ENCODE peak calls at places on chromosomes 6 and 20, in six cellular contexts. Z, R, N, U, G and J are unnamed samples.

GRCh38 chr6:126786262-126786661 is 332.2 kb upstream of the RSPO3 start:
- DNase-seq in Z (no peak), R (no peak), N (no peak), U (peak), G (peak), J (no peak)

GRCh38 chr20:49110767-49111694 is 64.9 kb downstream of the CSE1L start:
- DNase-seq in Z (no peak), R (no peak), N (no peak), U (no peak), G (no peak), J (no peak)

GRCh38 chr6:7566617-7567173 is 23.3 kb upstream of the SNRNP48 start:
- DNase-seq in Z (no peak), R (no peak), N (no peak), U (no peak), G (no peak), J (no peak)

GRCh38 chr6:137150072-137150471 is 23.4 kb downstream of the IL22RA2 start:
- DNase-seq in Z (no peak), R (peak), N (no peak), U (no peak), G (no peak), J (no peak)

GRCh38 chr20:22453244-22454080 is 130.9 kb downstream of the FOXA2 start:
- DNase-seq in Z (peak), R (no peak), N (no peak), U (no peak), G (peak), J (peak)

GRCh38 chr6:29763491-29764289 is 40.5 kb downstream of the HLA-F start:
- DNase-seq in Z (no peak), R (no peak), N (no peak), U (peak), G (peak), J (no peak)

GRCh38 chr20:10611357-10611756 is 62.4 kb downstream of the JAG1 start:
- DNase-seq in Z (no peak), R (peak), N (no peak), U (peak), G (peak), J (peak)

GRCh38 chr20:44200371-44200770 is 10.2 kb downstream of the OSER1 start:
- DNase-seq in Z (no peak), R (no peak), N (no peak), U (peak), G (no peak), J (no peak)

GRCh38 chr20:49766979-49767419 is 45.6 kb upstream of the SLC9A8 start:
- DNase-seq in Z (no peak), R (peak), N (no peak), U (no peak), G (no peak), J (no peak)

GRCh38 chr6:106466211-106466610 is 105.7 kb downstream of the CRYBG1 start:
- DNase-seq in Z (no peak), R (no peak), N (no peak), U (no peak), G (no peak), J (no peak)

GRCh38 chr6:89997456-89998445 is 103.5 kb downstream of the GJA10 start:
- DNase-seq in Z (no peak), R (no peak), N (no peak), U (no peak), G (peak), J (no peak)

GRCh38 chr6:118697554-118697953 is 46.2 kb upstream of the CEP85L start:
- DNase-seq in Z (no peak), R (no peak), N (no peak), U (no peak), G (no peak), J (no peak)

GRCh38 chr6:138818496-138819194 is 22.8 kb downstream of the ECT2L start:
- DNase-seq in Z (no peak), R (no peak), N (no peak), U (no peak), G (no peak), J (no peak)

GRCh38 chr6:79864001-79864400 is 83.4 kb downstream of the ELOVL4 start:
- DNase-seq in Z (no peak), R (no peak), N (no peak), U (no peak), G (no peak), J (no peak)

GRCh38 chr20:38725959-38726848 is 1.9 kb downstream of the SLC32A1 start:
- DNase-seq in Z (no peak), R (no peak), N (peak), U (peak), G (no peak), J (peak)

GRCh38 chr6:17212541-17213371 is 68.4 kb upstream of the RBM24 start:
- DNase-seq in Z (no peak), R (no peak), N (peak), U (no peak), G (peak), J (peak)

GRCh38 chr6:132598473-132598872 is 8.9 kb upstream of the TAAR5 start:
- DNase-seq in Z (peak), R (peak), N (no peak), U (no peak), G (peak), J (peak)

GRCh38 chr20:47521059-47521808 is 19.5 kb downstream of the NCOA3 start:
- DNase-seq in Z (no peak), R (no peak), N (no peak), U (no peak), G (no peak), J (peak)

GRCh38 chr6:11972806-11973205 is 39.3 kb upstream of the HIVEP1 start:
- DNase-seq in Z (no peak), R (no peak), N (no peak), U (no peak), G (peak), J (no peak)

GRCh38 chr6:41306187-41306854 is 19.8 kb upstream of the TREM1 start:
- DNase-seq in Z (peak), R (peak), N (peak), U (peak), G (peak), J (peak)

GRCh38 chr6:169654590-169655391 is 47.0 kb downstream of the WDR27 start:
- DNase-seq in Z (no peak), R (peak), N (no peak), U (peak), G (no peak), J (no peak)

GRCh38 chr6:145012039-145012662 is 723.2 kb downstream of the EPM2A start:
- DNase-seq in Z (no peak), R (no peak), N (no peak), U (peak), G (peak), J (no peak)

GRCh38 chr6:132490478-132491204 is 22.3 kb downstream of the STX7 start:
- DNase-seq in Z (no peak), R (no peak), N (no peak), U (no peak), G (peak), J (no peak)

GRCh38 chr6:109349419-109349987 is 32.8 kb downstream of the CD164 start:
- DNase-seq in Z (no peak), R (no peak), N (no peak), U (peak), G (peak), J (no peak)

GRCh38 chr6:139064981-139065665 is 36.6 kb downstream of the ABRACL start:
- DNase-seq in Z (no peak), R (no peak), N (no peak), U (no peak), G (no peak), J (no peak)

GRCh38 chr6:136409598-136409997 is 120.0 kb upstream of the BCLAF1 start:
- DNase-seq in Z (no peak), R (no peak), N (no peak), U (no peak), G (no peak), J (no peak)

GRCh38 chr6:75296811-75297779 is 12.5 kb upstream of the TMEM30A start:
- DNase-seq in Z (peak), R (no peak), N (peak), U (peak), G (peak), J (peak)

GRCh38 chr6:109093732-109094131 is 914 bp downstream of the SESN1 start:
- DNase-seq in Z (no peak), R (no peak), N (no peak), U (peak), G (peak), J (peak)

GRCh38 chr20:45791668-45792512 is at the start of the genes DNTTIP1 and WFDC3:
- DNase-seq in Z (peak), R (peak), N (peak), U (peak), G (peak), J (peak)

GRCh38 chr20:8166730-8167129 is 34.7 kb downstream of the PLCB1 start:
- DNase-seq in Z (no peak), R (no peak), N (no peak), U (no peak), G (no peak), J (no peak)

GRCh38 chr20:8161262-8162071 is 29.4 kb downstream of the PLCB1 start:
- DNase-seq in Z (no peak), R (no peak), N (no peak), U (peak), G (peak), J (no peak)

GRCh38 chr20:8163543-8163942 is 31.5 kb downstream of the PLCB1 start:
- DNase-seq in Z (no peak), R (no peak), N (no peak), U (no peak), G (no peak), J (no peak)

GRCh38 chr20:8156603-8157079 is 24.6 kb downstream of the PLCB1 start:
- DNase-seq in Z (peak), R (peak), N (no peak), U (peak), G (peak), J (no peak)

DNA sequence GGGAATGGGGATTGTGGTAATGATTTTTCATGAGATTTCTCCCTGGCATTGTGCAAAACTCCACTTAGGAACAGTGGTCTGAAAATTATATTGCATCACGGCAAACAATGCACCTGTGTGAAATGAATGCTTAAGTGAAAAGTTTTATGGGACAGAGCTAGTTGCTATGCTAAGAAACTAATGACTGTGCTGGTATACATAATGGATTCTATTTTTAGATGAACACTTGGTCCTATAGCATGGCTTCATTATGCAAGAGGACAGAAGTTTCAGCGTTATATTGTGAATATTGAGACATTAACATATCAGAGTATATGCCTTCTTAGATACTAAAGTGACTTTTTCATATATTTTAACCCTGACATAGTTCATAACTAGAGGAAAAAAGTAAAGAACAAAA is 30.5 kb downstream of the PLCB1 start:
- DNase-seq in Z (no peak), R (no peak), N (no peak), U (no peak), G (no peak), J (no peak)
- H2AFZ ChIP-seq in Z (no peak), R (no peak), N (no peak), U (no peak), G (no peak), J (no peak)

GRCh38 chr6:72348926-72349325 is 272.9 kb upstream of the KCNQ5 start:
- DNase-seq in Z (no peak), R (no peak), N (no peak), U (peak), G (peak), J (no peak)

GRCh38 chr6:72350256-72350875 is 271.5 kb upstream of the KCNQ5 start:
- DNase-seq in Z (no peak), R (no peak), N (no peak), U (no peak), G (no peak), J (no peak)
- H2AFZ ChIP-seq in Z (no peak), R (no peak), N (peak), U (no peak), G (no peak), J (peak)

GRCh38 chr6:47138046-47138445 is 95.9 kb upstream of the ADGRF1 start:
- DNase-seq in Z (no peak), R (no peak), N (no peak), U (peak), G (peak), J (no peak)
- H2AFZ ChIP-seq in Z (no peak), R (no peak), N (no peak), U (no peak), G (no peak), J (no peak)

GRCh38 chr6:120320481-120321162 is 971.1 kb upstream of the MAN1A1 start:
- DNase-seq in Z (no peak), R (no peak), N (no peak), U (no peak), G (no peak), J (no peak)
- H2AFZ ChIP-seq in Z (no peak), R (no peak), N (no peak), U (no peak), G (no peak), J (no peak)

GRCh38 chr6:87151471-87151785 is 3.9 kb upstream of the ZNF292 start:
- DNase-seq in Z (no peak), R (no peak), N (no peak), U (no peak), G (no peak), J (no peak)

GRCh38 chr6:87151786-87152527 is 3.4 kb upstream of the ZNF292 start:
- DNase-seq in Z (no peak), R (no peak), N (peak), U (peak), G (peak), J (peak)

GRCh38 chr6:87146363-87146762 is 9.0 kb upstream of the ZNF292 start:
- DNase-seq in Z (no peak), R (no peak), N (no peak), U (no peak), G (no peak), J (no peak)
- H2AFZ ChIP-seq in Z (no peak), R (no peak), N (no peak), U (no peak), G (no peak), J (no peak)

DNA sequence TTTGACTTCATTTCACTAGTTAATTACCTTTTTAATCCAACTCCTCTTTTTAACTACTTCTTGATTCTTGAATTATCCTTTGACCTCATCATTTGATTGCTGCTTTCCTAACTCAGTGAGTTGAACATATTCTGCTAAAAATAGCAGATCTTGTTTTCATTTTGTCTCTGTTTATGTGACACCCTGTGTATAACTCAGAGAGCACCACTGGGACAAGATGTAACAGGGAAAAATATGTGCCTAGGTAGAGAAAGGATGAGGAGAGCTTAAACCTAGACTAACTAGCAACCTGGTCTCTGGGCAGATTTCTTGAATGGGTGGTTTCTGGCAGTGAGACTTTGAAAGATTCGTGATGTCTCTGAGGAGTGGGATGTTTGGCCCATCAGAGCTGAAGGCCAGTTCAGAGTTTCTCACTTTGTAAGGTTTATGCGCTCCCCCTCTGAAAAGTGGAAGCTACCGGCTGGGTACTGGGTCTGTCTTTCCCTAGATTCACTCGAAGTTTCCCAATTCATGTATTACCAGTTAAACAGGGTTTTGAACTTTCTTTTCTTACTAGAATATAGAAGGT is 61.8 kb downstream of the TPD52L1 start:
- DNase-seq in Z (no peak), R (no peak), N (no peak), U (no peak), G (no peak), J (no peak)
- H2AFZ ChIP-seq in Z (no peak), R (no peak), N (no peak), U (no peak), G (no peak), J (no peak)

GRCh38 chr6:48764261-48764660 is 653.3 kb upstream of the PTCHD4 start:
- DNase-seq in Z (no peak), R (no peak), N (no peak), U (peak), G (no peak), J (no peak)

GRCh38 chr6:48766349-48766748 is 655.4 kb upstream of the PTCHD4 start:
- DNase-seq in Z (peak), R (no peak), N (no peak), U (peak), G (peak), J (no peak)

GRCh38 chr6:48765352-48765961 is 654.5 kb upstream of the PTCHD4 start:
- DNase-seq in Z (peak), R (no peak), N (peak), U (peak), G (peak), J (peak)
- H2AFZ ChIP-seq in Z (peak), R (no peak), N (no peak), U (no peak), G (peak), J (no peak)